ENCODE peak calls at places on chromosomes 7 and 10, in seven cellular contexts. Y is sigmoid colon; Q is naive thymus-derived CD4-positive, alpha-beta T cell; X is A549; C is BE2C; J is CD8-positive, alpha-beta memory T cell; B is HAP-1. O is an unnamed sample. For H3K9me3, the result is how much of the 10 kb centered on the place peaks cover.

GRCh38 chr10:123496996-123497660 is 169.0 kb upstream of the GPR26 start:
- DNase-seq in Y (no peak), Q (no peak), X (no peak), C (no peak), J (no peak), B (no peak), O (no peak)

GRCh38 chr7:99366646-99367045 is 7.9 kb upstream of the ARPC1B start:
- DNase-seq in Y (no peak), Q (no peak), X (no peak), C (no peak), J (no peak), B (no peak), O (no peak)

GRCh38 chr10:33731322-33731721 is 396.9 kb upstream of the NRP1 start:
- DNase-seq in Y (no peak), Q (no peak), X (no peak), C (no peak), J (no peak), B (no peak), O (no peak)

GRCh38 chr7:23593706-23594105 is 3.5 kb upstream of the CCDC126 start:
- DNase-seq in Y (no peak), Q (no peak), X (no peak), C (no peak), J (no peak), B (no peak), O (no peak)

GRCh38 chr7:72035275-72035674 is 376.9 kb downstream of the CALN1 start:
- DNase-seq in Y (no peak), Q (no peak), X (no peak), C (no peak), J (no peak), B (no peak), O (no peak)

GRCh38 chr7:111841596-111842209 is 279.4 kb upstream of the IMMP2L start:
- DNase-seq in Y (no peak), Q (no peak), X (no peak), C (no peak), J (no peak), B (no peak), O (no peak)

GRCh38 chr10:68784476-68784875 is 42.9 kb upstream of the STOX1 start:
- DNase-seq in Y (no peak), Q (no peak), X (no peak), C (no peak), J (no peak), B (no peak), O (no peak)

GRCh38 chr10:12811725-12812310 is 189.7 kb downstream of the CCDC3 start:
- DNase-seq in Y (no peak), Q (no peak), X (no peak), C (no peak), J (no peak), B (no peak), O (no peak)

GRCh38 chr10:63763744-63764143 is 242.5 kb downstream of the REEP3 start:
- DNase-seq in Y (no peak), Q (no peak), X (peak), C (no peak), J (no peak), B (no peak), O (no peak)

GRCh38 chr10:78981970-78982281 is 86.8 kb upstream of the ZMIZ1 start:
- DNase-seq in Y (no peak), Q (no peak), X (no peak), C (no peak), J (no peak), B (no peak), O (peak)

GRCh38 chr7:129343099-129343700 is 91.0 kb upstream of the STRIP2 start:
- DNase-seq in Y (no peak), Q (peak), X (peak), C (peak), J (no peak), B (peak), O (no peak)

GRCh38 chr10:34978080-34978479 is 112.1 kb downstream of the CUL2 start:
- DNase-seq in Y (no peak), Q (no peak), X (no peak), C (no peak), J (no peak), B (no peak), O (no peak)

GRCh38 chr10:78721231-78721630 is 347.5 kb upstream of the ZMIZ1 start:
- DNase-seq in Y (no peak), Q (no peak), X (no peak), C (no peak), J (no peak), B (no peak), O (no peak)

GRCh38 chr7:148699024-148699771 is 495 bp downstream of the CUL1 start:
- DNase-seq in Y (peak), Q (peak), X (peak), C (peak), J (peak), B (peak), O (peak)

GRCh38 chr7:47666164-47666862 is 84.4 kb upstream of the TNS3 start:
- DNase-seq in Y (no peak), Q (no peak), X (no peak), C (no peak), J (no peak), B (no peak), O (no peak)

GRCh38 chr10:6721480-6721879 is 141.4 kb upstream of the PRKCQ start:
- DNase-seq in Y (peak), Q (no peak), X (peak), C (no peak), J (no peak), B (no peak), O (peak)

GRCh38 chr10:91800756-91801155 is 2.5 kb downstream of the TNKS2 start:
- DNase-seq in Y (no peak), Q (no peak), X (no peak), C (no peak), J (no peak), B (no peak), O (no peak)

GRCh38 chr7:125563557-125563956 is 633.9 kb upstream of the POT1 start:
- DNase-seq in Y (no peak), Q (no peak), X (no peak), C (no peak), J (no peak), B (peak), O (no peak)

GRCh38 chr10:86600296-86600695 is 54.1 kb upstream of the OPN4 start:
- DNase-seq in Y (no peak), Q (no peak), X (no peak), C (no peak), J (no peak), B (no peak), O (peak)

GRCh38 chr7:1894906-1895663 is 225.0 kb downstream of the ELFN1 start:
- DNase-seq in Y (no peak), Q (no peak), X (no peak), C (no peak), J (no peak), B (no peak), O (no peak)

GRCh38 chr7:34454381-34454780 is 203.6 kb upstream of the NPSR1 start:
- DNase-seq in Y (no peak), Q (no peak), X (no peak), C (no peak), J (no peak), B (no peak), O (no peak)

GRCh38 chr7:120805636-120806388 is 52.1 kb downstream of the TSPAN12 start:
- DNase-seq in Y (no peak), Q (peak), X (peak), C (peak), J (peak), B (peak), O (peak)

GRCh38 chr7:7688310-7688709 is 30.1 kb downstream of the RPA3 start:
- DNase-seq in Y (no peak), Q (no peak), X (no peak), C (no peak), J (no peak), B (no peak), O (no peak)

GRCh38 chr7:7687800-7688199 is 30.6 kb downstream of the RPA3 start:
- DNase-seq in Y (no peak), Q (no peak), X (no peak), C (no peak), J (no peak), B (no peak), O (no peak)

GRCh38 chr7:7686806-7687205 is 31.6 kb downstream of the RPA3 start:
- DNase-seq in Y (no peak), Q (no peak), X (no peak), C (no peak), J (no peak), B (no peak), O (no peak)

GRCh38 chr7:7693881-7694280 is 24.5 kb downstream of the RPA3 start:
- DNase-seq in Y (no peak), Q (no peak), X (peak), C (no peak), J (no peak), B (no peak), O (no peak)

DNA sequence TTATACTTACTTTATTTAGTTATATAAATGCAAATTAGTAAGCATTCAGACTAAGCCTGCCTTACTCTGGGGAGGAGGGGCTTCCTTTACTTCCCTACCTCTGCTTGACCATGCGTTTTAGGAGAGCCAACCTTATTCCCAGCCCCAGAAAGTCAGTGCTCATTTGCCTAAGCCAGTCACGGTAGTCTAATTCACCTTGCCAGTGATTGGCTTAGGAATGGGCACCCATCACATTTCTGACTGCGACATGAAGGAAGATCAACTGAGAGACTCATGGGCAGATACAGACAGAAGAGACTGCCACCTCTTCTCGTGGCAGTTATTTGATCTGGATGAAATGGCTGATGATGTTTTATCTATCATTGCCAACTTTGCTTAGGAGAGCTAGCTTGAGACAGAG is 29.5 kb downstream of the RPA3 start:
- DNase-seq in Y (no peak), Q (no peak), X (no peak), C (no peak), J (no peak), B (no peak), O (no peak)
- H3K4me3 ChIP-seq in Y (no peak), Q (no peak), X (no peak), C (no peak), J (no peak), B (no peak), O (no peak)

DNA sequence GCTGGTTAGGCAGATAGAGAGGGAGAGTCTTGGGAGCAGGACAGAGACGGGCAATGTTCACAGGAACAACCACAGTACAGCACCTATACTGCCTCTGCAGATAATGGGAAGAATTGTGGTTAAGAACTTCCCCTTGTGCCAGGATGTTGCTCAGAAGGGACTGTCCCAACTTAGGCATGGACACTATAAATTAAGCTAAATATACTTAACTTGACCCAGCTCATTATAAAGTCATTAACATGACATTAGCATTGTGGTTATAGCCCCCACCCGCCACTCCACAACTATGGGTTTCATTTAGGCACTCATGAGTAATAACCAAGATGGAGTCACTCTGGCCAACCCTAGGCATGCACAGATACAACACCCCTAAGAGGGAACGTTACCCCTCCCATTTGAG is 310.9 kb upstream of the NRG3 start:
- DNase-seq in Y (no peak), Q (no peak), X (no peak), C (no peak), J (no peak), B (no peak), O (no peak)
- H3K9me3 ChIP-seq in Y (under half), Q (under half), X (under half), C (under half), J (under half), B (under half), O (under half)

GRCh38 chr10:103930449-103930848 is 12.5 kb upstream of the STN1 start:
- DNase-seq in Y (no peak), Q (no peak), X (no peak), C (no peak), J (no peak), B (no peak), O (no peak)

GRCh38 chr10:103930881-103931280 is 12.9 kb upstream of the STN1 start:
- DNase-seq in Y (no peak), Q (no peak), X (no peak), C (no peak), J (no peak), B (no peak), O (no peak)

GRCh38 chr10:103929396-103929921 is 11.5 kb upstream of the STN1 start:
- DNase-seq in Y (no peak), Q (no peak), X (no peak), C (no peak), J (no peak), B (no peak), O (no peak)

GRCh38 chr10:103926722-103927319 is 8.8 kb upstream of the STN1 start:
- DNase-seq in Y (no peak), Q (no peak), X (no peak), C (peak), J (no peak), B (no peak), O (no peak)

DNA sequence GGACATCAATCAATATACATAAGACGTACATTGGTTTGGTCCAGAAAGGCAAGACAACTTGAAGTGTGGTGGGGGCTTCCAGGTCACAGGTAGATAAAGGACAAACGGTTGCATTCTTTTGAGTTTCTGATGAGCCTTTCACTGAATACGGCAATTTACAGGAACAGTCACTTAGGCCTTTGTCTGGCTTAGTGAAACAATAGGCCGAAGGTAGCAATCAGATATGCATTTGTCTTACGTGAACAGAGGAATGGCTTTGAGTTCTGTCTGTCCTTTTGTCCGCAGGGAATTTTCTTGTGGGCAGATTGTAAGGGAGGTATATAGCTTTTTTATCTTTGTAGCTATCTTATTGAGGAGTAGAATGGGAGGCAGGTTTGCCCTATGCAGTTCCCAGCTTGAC is 10.8 kb upstream of the STN1 start:
- DNase-seq in Y (no peak), Q (no peak), X (no peak), C (no peak), J (no peak), B (no peak), O (no peak)
- H3K4me3 ChIP-seq in Y (no peak), Q (no peak), X (no peak), C (no peak), J (no peak), B (no peak), O (no peak)

DNA sequence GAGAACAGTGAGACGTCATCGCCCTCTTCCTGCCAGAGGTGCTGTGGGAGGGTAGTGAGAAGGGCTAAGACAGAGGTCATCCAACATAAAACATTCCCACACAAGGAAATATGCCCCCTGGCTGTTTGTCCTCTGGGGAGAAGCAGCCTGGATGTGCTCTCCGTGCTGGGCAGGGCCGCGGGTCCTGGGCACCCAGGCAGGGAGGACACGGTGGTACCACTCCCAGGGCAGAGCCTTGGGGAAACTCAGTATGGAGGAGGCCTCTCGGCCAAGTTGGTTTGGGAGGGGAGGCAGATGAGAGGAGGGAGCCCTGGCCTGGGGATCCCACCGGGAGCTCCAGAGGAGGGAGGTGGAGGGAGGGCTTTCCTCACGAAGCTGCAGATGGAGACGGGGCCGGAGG is 129.4 kb downstream of the GLRX3 start:
- DNase-seq in Y (no peak), Q (no peak), X (no peak), C (no peak), J (no peak), B (no peak), O (no peak)
- H3K9me3 ChIP-seq in Y (under half), Q (under half), X (under half), C (under half), J (under half), B (under half), O (under half)

O was measured in MG63.